ENCODE peak calls at places on chromosomes 4 and X, in ten cellular contexts. B is iPS-NIHi11; J is heart left ventricle; U is NB4; F is cardiac muscle cell; D is HL-60; E is T1000; Q is activated CD4-positive, CD25-positive, alpha-beta regulatory T cell treated with anti-CD3 and anti-CD28 coated beads, Interleukin-2, amount 50 U/mL, for 72 hours; I is GM06990; X is RPMI7951. K is an unnamed sample.

GRCh38 chrX:154605566-154605965 is 13.5 kb downstream of the CTAG1B start:
- DNase-seq in B (no peak), J (no peak), U (no peak), F (no peak), D (no peak), E (no peak), Q (no peak), I (no peak), X (no peak), K (no peak)

GRCh38 chr4:150257338-150257737 is 179.1 kb downstream of the DCLK2 start:
- DNase-seq in B (no peak), J (no peak), U (peak), F (no peak), D (peak), E (no peak), Q (no peak), I (no peak), X (no peak), K (no peak)

GRCh38 chr4:72817012-72817411 is 248.0 kb upstream of the ADAMTS3 start:
- DNase-seq in B (no peak), J (no peak), U (no peak), F (peak), D (no peak), E (no peak), Q (no peak), I (no peak), X (no peak), K (no peak)

GRCh38 chr4:6032249-6033244 is 14.3 kb upstream of the C4orf50 start:
- DNase-seq in B (no peak), J (no peak), U (no peak), F (no peak), D (no peak), E (no peak), Q (no peak), I (no peak), X (peak), K (peak)

GRCh38 chr4:8589831-8590545 is 2.6 kb upstream of the CPZ start:
- DNase-seq in B (no peak), J (no peak), U (no peak), F (no peak), D (no peak), E (no peak), Q (no peak), I (no peak), X (no peak), K (no peak)

GRCh38 chrX:100979881-100980607 is 10.5 kb downstream of the ARL13A start:
- DNase-seq in B (no peak), J (no peak), U (peak), F (no peak), D (no peak), E (peak), Q (no peak), I (no peak), X (peak), K (no peak)

GRCh38 chrX:47608130-47608810 is 11.4 kb downstream of the SYN1 start:
- DNase-seq in B (peak), J (no peak), U (peak), F (no peak), D (peak), E (no peak), Q (peak), I (no peak), X (no peak), K (no peak)

GRCh38 chrX:76183289-76184057 is 10.6 kb downstream of the PBDC1 start:
- DNase-seq in B (no peak), J (no peak), U (peak), F (peak), D (no peak), E (no peak), Q (no peak), I (no peak), X (peak), K (no peak)

GRCh38 chr4:127965803-127966175 is 583 bp downstream of the ABHD18 start:
- DNase-seq in B (peak), J (peak), U (peak), F (peak), D (peak), E (no peak), Q (peak), I (peak), X (peak), K (peak)